ENCODE peak calls at places on chromosomes 7 and 10, in eight cellular contexts. One of them, this sample, is unnamed.

GRCh38 chr10:114140036-114140435 is 34.0 kb downstream of the CCDC186 start:
- DNase-seq in OCI-LY7: no peak
- DNase-seq in AG04450: no peak
- DNase-seq in IMR-90: no peak
- DNase-seq in dorsolateral prefrontal cortex: no peak
- DNase-seq in BJ: no peak
- DNase-seq in AG10803: no peak
- DNase-seq in heart left ventricle: no peak
- DNase-seq in this sample: no peak

GRCh38 chr7:133950856-133951255 is 176.3 kb upstream of the LRGUK start:
- DNase-seq in AG04450: no peak
- DNase-seq in dorsolateral prefrontal cortex: peak; percentile 23
- DNase-seq in OCI-LY7: no peak
- DNase-seq in BJ: no peak
- DNase-seq in AG10803: no peak
- DNase-seq in heart left ventricle: no peak
- DNase-seq in IMR-90: no peak
- DNase-seq in this sample: peak; percentile 30

GRCh38 chr10:93461807-93462178 is 20.3 kb downstream of the MYOF start:
- DNase-seq in AG04450: no peak
- DNase-seq in OCI-LY7: peak; percentile 89
- DNase-seq in dorsolateral prefrontal cortex: no peak
- DNase-seq in IMR-90: peak; percentile 51
- DNase-seq in BJ: no peak
- DNase-seq in heart left ventricle: no peak
- DNase-seq in AG10803: peak; percentile 82
- DNase-seq in this sample: no peak

GRCh38 chr10:75469018-75469616 is 37.7 kb downstream of the LRMDA start:
- DNase-seq in OCI-LY7: no peak
- DNase-seq in dorsolateral prefrontal cortex: no peak
- DNase-seq in IMR-90: peak; percentile 84
- DNase-seq in AG04450: peak; percentile 39
- DNase-seq in BJ: peak; percentile 86
- DNase-seq in AG10803: peak; percentile 99
- DNase-seq in heart left ventricle: peak; percentile 33
- DNase-seq in this sample: no peak

GRCh38 chr10:3828404-3829192 is 43.6 kb upstream of the KLF6 start:
- DNase-seq in AG10803: peak; percentile 60
- DNase-seq in BJ: no peak
- DNase-seq in IMR-90: peak; percentile 86
- DNase-seq in heart left ventricle: no peak
- DNase-seq in OCI-LY7: peak; percentile 39
- DNase-seq in AG04450: peak; percentile 61
- DNase-seq in dorsolateral prefrontal cortex: no peak
- DNase-seq in this sample: no peak

GRCh38 chr7:154832557-154833138 is 170.3 kb downstream of the PAXIP1 start:
- DNase-seq in BJ: no peak
- DNase-seq in heart left ventricle: no peak
- DNase-seq in AG04450: no peak
- DNase-seq in dorsolateral prefrontal cortex: no peak
- DNase-seq in OCI-LY7: peak; percentile 53
- DNase-seq in AG10803: no peak
- DNase-seq in IMR-90: no peak
- DNase-seq in this sample: no peak

GRCh38 chr10:25113231-25114035 is 61.4 kb upstream of the GPR158 start:
- DNase-seq in OCI-LY7: peak; percentile 55
- DNase-seq in heart left ventricle: peak; percentile 77
- DNase-seq in AG04450: peak; percentile 10
- DNase-seq in BJ: no peak
- DNase-seq in IMR-90: peak; percentile 53
- DNase-seq in dorsolateral prefrontal cortex: peak; percentile 91
- DNase-seq in AG10803: peak; percentile 68
- DNase-seq in this sample: peak; percentile 75

GRCh38 chr10:12418725-12419278 is 69.5 kb downstream of the CAMK1D start:
- DNase-seq in OCI-LY7: no peak
- DNase-seq in AG10803: no peak
- DNase-seq in BJ: no peak
- DNase-seq in dorsolateral prefrontal cortex: no peak
- DNase-seq in IMR-90: no peak
- DNase-seq in heart left ventricle: no peak
- DNase-seq in AG04450: no peak
- DNase-seq in this sample: no peak

GRCh38 chr7:67631496-67631895 is 634.9 kb downstream of the TYW1 start:
- DNase-seq in AG04450: no peak
- DNase-seq in heart left ventricle: no peak
- DNase-seq in AG10803: no peak
- DNase-seq in dorsolateral prefrontal cortex: peak; percentile 74
- DNase-seq in OCI-LY7: no peak
- DNase-seq in IMR-90: no peak
- DNase-seq in BJ: no peak
- DNase-seq in this sample: no peak

GRCh38 chr10:116272497-116273221 is at the start of gene GFRA1:
- DNase-seq in AG04450: no peak
- DNase-seq in dorsolateral prefrontal cortex: no peak
- DNase-seq in OCI-LY7: no peak
- DNase-seq in IMR-90: peak; percentile 7
- DNase-seq in heart left ventricle: no peak
- DNase-seq in BJ: no peak
- DNase-seq in AG10803: no peak
- DNase-seq in this sample: no peak

GRCh38 chr10:48567346-48567745 is 37.5 kb downstream of the ARHGAP22 start:
- DNase-seq in IMR-90: no peak
- DNase-seq in AG04450: no peak
- DNase-seq in dorsolateral prefrontal cortex: no peak
- DNase-seq in heart left ventricle: no peak
- DNase-seq in BJ: no peak
- DNase-seq in OCI-LY7: no peak
- DNase-seq in AG10803: no peak
- DNase-seq in this sample: no peak

GRCh38 chr7:141430426-141431142 is 120.6 kb upstream of the AGK start:
- DNase-seq in IMR-90: no peak
- DNase-seq in OCI-LY7: no peak
- DNase-seq in AG10803: no peak
- DNase-seq in heart left ventricle: no peak
- DNase-seq in dorsolateral prefrontal cortex: no peak
- DNase-seq in AG04450: no peak
- DNase-seq in BJ: no peak
- DNase-seq in this sample: no peak

GRCh38 chr7:48088559-48089414 is at the start of gene UPP1:
- DNase-seq in heart left ventricle: peak; percentile 93
- DNase-seq in OCI-LY7: peak; percentile 76
- DNase-seq in AG10803: peak; percentile 97
- DNase-seq in IMR-90: peak; percentile 90
- DNase-seq in BJ: peak; percentile 59
- DNase-seq in dorsolateral prefrontal cortex: peak; percentile 77
- DNase-seq in AG04450: peak; percentile 68
- DNase-seq in this sample: peak; percentile 97

GRCh38 chr10:35765039-35765662 is 123.1 kb upstream of the FZD8 start:
- DNase-seq in BJ: no peak
- DNase-seq in dorsolateral prefrontal cortex: no peak
- DNase-seq in AG10803: no peak
- DNase-seq in IMR-90: no peak
- DNase-seq in heart left ventricle: peak; percentile 27
- DNase-seq in OCI-LY7: no peak
- DNase-seq in AG04450: no peak
- DNase-seq in this sample: peak; percentile 40

GRCh38 chr10:125083576-125083920 is 76.8 kb downstream of the CTBP2 start:
- DNase-seq in dorsolateral prefrontal cortex: no peak
- DNase-seq in BJ: peak; percentile 71
- DNase-seq in AG04450: peak; percentile 48
- DNase-seq in AG10803: peak; percentile 94
- DNase-seq in IMR-90: peak; percentile 97
- DNase-seq in heart left ventricle: no peak
- DNase-seq in OCI-LY7: no peak
- DNase-seq in this sample: no peak

GRCh38 chr7:24877790-24878311 is 102.1 kb downstream of the OSBPL3 start:
- DNase-seq in OCI-LY7: peak; percentile 94
- DNase-seq in dorsolateral prefrontal cortex: no peak
- DNase-seq in heart left ventricle: no peak
- DNase-seq in AG04450: no peak
- DNase-seq in IMR-90: peak; percentile 42
- DNase-seq in BJ: no peak
- DNase-seq in AG10803: peak; percentile 50
- DNase-seq in this sample: no peak

GRCh38 chr7:137508437-137509175 is 165.1 kb upstream of the PTN start:
- DNase-seq in BJ: peak; percentile 42
- DNase-seq in IMR-90: peak; percentile 90
- DNase-seq in AG10803: peak; percentile 78
- DNase-seq in AG04450: peak; percentile 58
- DNase-seq in heart left ventricle: no peak
- DNase-seq in OCI-LY7: no peak
- DNase-seq in dorsolateral prefrontal cortex: no peak
- DNase-seq in this sample: no peak

GRCh38 chr10:133185916-133186315 is 25.9 kb downstream of the KNDC1 start:
- DNase-seq in AG04450: no peak
- DNase-seq in BJ: no peak
- DNase-seq in AG10803: no peak
- DNase-seq in IMR-90: no peak
- DNase-seq in OCI-LY7: no peak
- DNase-seq in dorsolateral prefrontal cortex: no peak
- DNase-seq in heart left ventricle: no peak
- DNase-seq in this sample: no peak
- TF ChIP-seq CTCF in AG04450: no peak
- TF ChIP-seq CTCF in BJ: no peak
- TF ChIP-seq CTCF in AG10803: no peak
- TF ChIP-seq CTCF in IMR-90: no peak
- TF ChIP-seq CTCF in OCI-LY7: no peak
- TF ChIP-seq CTCF in dorsolateral prefrontal cortex: no peak
- TF ChIP-seq CTCF in heart left ventricle: no peak
- TF ChIP-seq CTCF in this sample: no peak

DNA sequence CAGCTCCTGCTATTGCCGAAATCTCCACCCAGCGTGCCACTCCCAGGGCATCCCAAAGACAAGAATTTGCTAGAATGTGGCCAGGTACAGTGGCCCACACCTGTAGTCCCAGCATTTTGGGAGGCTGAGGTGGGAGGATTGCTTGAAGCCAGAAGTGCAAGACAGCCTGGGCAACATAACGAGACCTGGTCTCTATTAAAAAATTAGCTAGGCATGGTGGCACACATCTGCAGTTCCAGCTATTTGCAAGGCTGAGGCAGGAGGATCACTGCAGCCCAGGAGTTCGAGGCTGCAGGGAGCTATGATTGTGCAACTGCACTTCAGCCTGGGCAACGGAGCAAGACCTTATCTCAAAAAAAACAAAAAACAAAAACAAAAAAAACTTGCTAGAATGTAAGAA is 73.3 kb upstream of the LYZL2 start:
- DNase-seq in BJ: no peak
- DNase-seq in IMR-90: no peak
- DNase-seq in dorsolateral prefrontal cortex: no peak
- DNase-seq in OCI-LY7: peak; percentile 44
- DNase-seq in heart left ventricle: no peak
- DNase-seq in AG10803: no peak
- DNase-seq in AG04450: no peak
- DNase-seq in this sample: no peak
- H3K4me3 ChIP-seq in BJ: no peak overlapping the region
- H3K4me3 ChIP-seq in IMR-90: no peak overlapping the region
- H3K4me3 ChIP-seq in dorsolateral prefrontal cortex: no peak overlapping the region
- H3K4me3 ChIP-seq in OCI-LY7: peak overlapping the region; percentile 76
- H3K4me3 ChIP-seq in heart left ventricle: no peak overlapping the region
- H3K4me3 ChIP-seq in AG10803: no peak overlapping the region
- H3K4me3 ChIP-seq in AG04450: no peak overlapping the region
- H3K4me3 ChIP-seq in this sample: no peak overlapping the region

GRCh38 chr7:127632276-127632910 is 14.5 kb upstream of the PAX4 start:
- DNase-seq in AG04450: peak; percentile 73
- DNase-seq in dorsolateral prefrontal cortex: no peak
- DNase-seq in IMR-90: peak; percentile 93
- DNase-seq in AG10803: peak; percentile 97
- DNase-seq in OCI-LY7: no peak
- DNase-seq in heart left ventricle: no peak
- DNase-seq in BJ: peak; percentile 63
- DNase-seq in this sample: no peak

GRCh38 chr7:127629268-127629854 is 11.4 kb upstream of the PAX4 start:
- DNase-seq in AG10803: no peak
- DNase-seq in OCI-LY7: peak; percentile 41
- DNase-seq in IMR-90: no peak
- DNase-seq in heart left ventricle: no peak
- DNase-seq in AG04450: no peak
- DNase-seq in BJ: no peak
- DNase-seq in dorsolateral prefrontal cortex: no peak
- DNase-seq in this sample: no peak

DNA sequence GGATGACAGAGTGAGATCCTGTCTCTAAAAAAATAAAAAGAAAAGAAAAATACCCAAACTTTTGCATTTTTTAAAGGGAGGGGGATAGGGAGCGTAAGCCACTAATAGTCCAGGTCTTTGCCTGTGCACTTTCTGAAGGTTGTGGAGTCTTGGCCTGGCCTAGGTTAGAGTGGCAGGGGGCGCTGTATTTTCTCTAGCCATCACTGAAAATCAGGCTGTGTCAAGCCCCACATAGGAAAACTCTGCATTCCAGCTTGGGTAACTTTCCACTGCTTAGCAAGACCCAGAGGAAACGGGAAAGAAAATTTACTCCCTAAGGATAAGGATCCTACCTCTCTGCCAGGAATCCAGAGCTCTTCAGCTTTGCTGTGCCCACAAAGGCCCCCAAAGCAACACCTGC is 10.5 kb upstream of the PAX4 start:
- DNase-seq in heart left ventricle: no peak
- DNase-seq in AG04450: no peak
- DNase-seq in OCI-LY7: no peak
- DNase-seq in dorsolateral prefrontal cortex: no peak
- DNase-seq in BJ: no peak
- DNase-seq in AG10803: no peak
- DNase-seq in IMR-90: no peak
- DNase-seq in this sample: no peak
- TF ChIP-seq CTCF in heart left ventricle: no peak
- TF ChIP-seq CTCF in AG04450: peak; percentile 12
- TF ChIP-seq CTCF in OCI-LY7: peak; percentile 51
- TF ChIP-seq CTCF in dorsolateral prefrontal cortex: no peak
- TF ChIP-seq CTCF in BJ: peak; percentile 4
- TF ChIP-seq CTCF in AG10803: no peak
- TF ChIP-seq CTCF in IMR-90: no peak
- TF ChIP-seq CTCF in this sample: no peak

DNA sequence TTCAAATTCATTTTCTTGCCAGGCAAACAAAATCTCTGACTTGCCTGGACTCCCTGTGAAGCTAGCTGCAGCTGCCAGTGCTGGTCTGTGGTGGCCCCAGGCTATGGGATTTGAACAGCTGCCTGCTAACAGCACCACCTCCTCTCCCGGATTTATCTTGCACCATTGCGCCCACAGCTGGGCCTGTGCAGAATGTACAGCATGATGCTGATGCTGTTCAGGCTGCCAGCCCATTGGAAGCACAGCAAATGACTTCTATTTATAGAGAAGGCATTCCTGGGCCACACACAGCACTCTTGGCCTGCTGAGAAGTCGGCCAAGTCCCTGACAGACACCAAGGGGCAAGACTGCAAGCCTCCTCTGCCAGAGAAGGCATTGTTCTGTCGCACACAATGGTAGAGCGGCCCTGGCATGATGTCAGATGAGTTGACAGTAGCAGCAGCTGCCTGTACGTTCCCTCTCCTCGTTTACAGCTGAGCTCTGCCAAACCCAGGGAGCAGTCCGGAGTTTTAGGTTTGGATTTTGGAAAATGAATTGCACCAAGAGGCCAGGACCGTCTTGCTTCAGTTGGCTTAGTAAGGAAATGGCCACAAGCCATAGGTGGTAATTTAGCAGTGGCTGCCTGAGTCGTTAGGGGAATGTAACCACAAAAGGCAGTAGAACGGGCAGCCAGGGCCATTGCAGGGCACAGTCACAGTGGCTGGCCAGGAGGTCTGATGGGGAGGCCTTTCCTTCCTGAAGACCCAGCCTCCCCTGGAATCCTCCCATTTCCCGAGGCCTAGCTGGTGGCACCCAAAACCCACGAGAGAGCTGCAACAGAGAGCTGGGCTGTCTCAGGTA is 38.5 kb downstream of the MTURN start:
- DNase-seq in dorsolateral prefrontal cortex: peak; percentile 75
- DNase-seq in BJ: peak; percentile 95
- DNase-seq in IMR-90: peak; percentile 89
- DNase-seq in AG04450: peak; percentile 83
- DNase-seq in heart left ventricle: peak; percentile 86
- DNase-seq in OCI-LY7: peak; percentile 21
- DNase-seq in AG10803: peak; percentile 95
- DNase-seq in this sample: no peak
- H3K4me3 ChIP-seq in dorsolateral prefrontal cortex: no peak overlapping the region
- H3K4me3 ChIP-seq in BJ: no peak overlapping the region
- H3K4me3 ChIP-seq in IMR-90: no peak overlapping the region
- H3K4me3 ChIP-seq in AG04450: no peak overlapping the region
- H3K4me3 ChIP-seq in heart left ventricle: no peak overlapping the region
- H3K4me3 ChIP-seq in OCI-LY7: no peak overlapping the region
- H3K4me3 ChIP-seq in AG10803: no peak overlapping the region
- H3K4me3 ChIP-seq in this sample: no peak overlapping the region